ENCODE peak calls at places on chromosomes 1 and 21, in nine cellular contexts. One of them, this sample, is unnamed.

GRCh38 chr1:113874017-113874879 is 2.7 kb upstream of the PTPN22 start:
- DNase-seq in amniotic epithelial cell: peak; percentile 90
- DNase-seq in T-cell: no peak
- DNase-seq in NCI-H1436 treated with DMSO at 0.1 percent for 48 hours: no peak
- DNase-seq in stimulated activated effector memory CD8-positive, alpha-beta T cell treated with anti-CD3 and anti-CD28 coated beads, Interleukin-12 subunit alpha, Interleukin-12 subunit beta, amount 100 ng/mL, for 72 hours: no peak
- DNase-seq in CMK: peak; percentile 18
- DNase-seq in RWPE1: peak; percentile 8
- DNase-seq in H54: no peak
- DNase-seq in GM23338: peak; percentile 55
- DNase-seq in this sample: no peak

GRCh38 chr1:206895320-206895719 is 1.9 kb upstream of the IL24 start:
- DNase-seq in amniotic epithelial cell: no peak
- DNase-seq in T-cell: no peak
- DNase-seq in NCI-H1436 treated with DMSO at 0.1 percent for 48 hours: no peak
- DNase-seq in stimulated activated effector memory CD8-positive, alpha-beta T cell treated with anti-CD3 and anti-CD28 coated beads, Interleukin-12 subunit alpha, Interleukin-12 subunit beta, amount 100 ng/mL, for 72 hours: no peak
- DNase-seq in CMK: no peak
- DNase-seq in RWPE1: peak; percentile 96
- DNase-seq in H54: no peak
- DNase-seq in GM23338: no peak
- DNase-seq in this sample: no peak

GRCh38 chr1:107964397-107965111 is 426 bp downstream of the VAV3 start:
- DNase-seq in amniotic epithelial cell: no peak
- DNase-seq in T-cell: peak; percentile 12
- DNase-seq in NCI-H1436 treated with DMSO at 0.1 percent for 48 hours: no peak
- DNase-seq in stimulated activated effector memory CD8-positive, alpha-beta T cell treated with anti-CD3 and anti-CD28 coated beads, Interleukin-12 subunit alpha, Interleukin-12 subunit beta, amount 100 ng/mL, for 72 hours: peak; percentile 73
- DNase-seq in CMK: no peak
- DNase-seq in RWPE1: peak; percentile 34
- DNase-seq in H54: no peak
- DNase-seq in GM23338: peak; percentile 81
- DNase-seq in this sample: no peak

GRCh38 chr21:25708467-25709065 is 26.1 kb downstream of the ATP5PF start:
- DNase-seq in amniotic epithelial cell: peak; percentile 35
- DNase-seq in T-cell: peak; percentile 41
- DNase-seq in NCI-H1436 treated with DMSO at 0.1 percent for 48 hours: no peak
- DNase-seq in stimulated activated effector memory CD8-positive, alpha-beta T cell treated with anti-CD3 and anti-CD28 coated beads, Interleukin-12 subunit alpha, Interleukin-12 subunit beta, amount 100 ng/mL, for 72 hours: peak; percentile 62
- DNase-seq in CMK: peak; percentile 45
- DNase-seq in RWPE1: peak; percentile 33
- DNase-seq in H54: no peak
- DNase-seq in GM23338: peak; percentile 58
- DNase-seq in this sample: peak; percentile 14

GRCh38 chr1:47207811-47208373 is 18.1 kb upstream of the PDZK1IP1 start:
- DNase-seq in amniotic epithelial cell: no peak
- DNase-seq in T-cell: no peak
- DNase-seq in NCI-H1436 treated with DMSO at 0.1 percent for 48 hours: no peak
- DNase-seq in stimulated activated effector memory CD8-positive, alpha-beta T cell treated with anti-CD3 and anti-CD28 coated beads, Interleukin-12 subunit alpha, Interleukin-12 subunit beta, amount 100 ng/mL, for 72 hours: no peak
- DNase-seq in CMK: no peak
- DNase-seq in RWPE1: no peak
- DNase-seq in H54: no peak
- DNase-seq in GM23338: no peak
- DNase-seq in this sample: no peak

GRCh38 chr1:214552174-214552608 is 789 bp upstream of the PTPN14 start:
- DNase-seq in amniotic epithelial cell: peak; percentile 54
- DNase-seq in T-cell: no peak
- DNase-seq in NCI-H1436 treated with DMSO at 0.1 percent for 48 hours: no peak
- DNase-seq in stimulated activated effector memory CD8-positive, alpha-beta T cell treated with anti-CD3 and anti-CD28 coated beads, Interleukin-12 subunit alpha, Interleukin-12 subunit beta, amount 100 ng/mL, for 72 hours: no peak
- DNase-seq in CMK: no peak
- DNase-seq in RWPE1: peak; percentile 90
- DNase-seq in H54: peak; percentile 75
- DNase-seq in GM23338: peak; percentile 97
- DNase-seq in this sample: no peak

GRCh38 chr21:16198546-16198945 is 468.8 kb downstream of the USP25 start:
- DNase-seq in amniotic epithelial cell: no peak
- DNase-seq in T-cell: no peak
- DNase-seq in NCI-H1436 treated with DMSO at 0.1 percent for 48 hours: no peak
- DNase-seq in stimulated activated effector memory CD8-positive, alpha-beta T cell treated with anti-CD3 and anti-CD28 coated beads, Interleukin-12 subunit alpha, Interleukin-12 subunit beta, amount 100 ng/mL, for 72 hours: no peak
- DNase-seq in CMK: no peak
- DNase-seq in RWPE1: no peak
- DNase-seq in H54: no peak
- DNase-seq in GM23338: no peak
- DNase-seq in this sample: no peak

GRCh38 chr21:42039911-42040351 is 29.8 kb upstream of the ZBTB21 start:
- DNase-seq in amniotic epithelial cell: peak; percentile 61
- DNase-seq in T-cell: no peak
- DNase-seq in NCI-H1436 treated with DMSO at 0.1 percent for 48 hours: no peak
- DNase-seq in stimulated activated effector memory CD8-positive, alpha-beta T cell treated with anti-CD3 and anti-CD28 coated beads, Interleukin-12 subunit alpha, Interleukin-12 subunit beta, amount 100 ng/mL, for 72 hours: no peak
- DNase-seq in CMK: no peak
- DNase-seq in RWPE1: no peak
- DNase-seq in H54: peak; percentile 13
- DNase-seq in GM23338: no peak
- DNase-seq in this sample: no peak

GRCh38 chr1:116501041-116501869 is 69.6 kb downstream of the CD58 start:
- DNase-seq in amniotic epithelial cell: no peak
- DNase-seq in T-cell: no peak
- DNase-seq in NCI-H1436 treated with DMSO at 0.1 percent for 48 hours: no peak
- DNase-seq in stimulated activated effector memory CD8-positive, alpha-beta T cell treated with anti-CD3 and anti-CD28 coated beads, Interleukin-12 subunit alpha, Interleukin-12 subunit beta, amount 100 ng/mL, for 72 hours: no peak
- DNase-seq in CMK: no peak
- DNase-seq in RWPE1: no peak
- DNase-seq in H54: no peak
- DNase-seq in GM23338: no peak
- DNase-seq in this sample: no peak

GRCh38 chr1:165826565-165826964 is 849 bp upstream of the UCK2 start:
- DNase-seq in amniotic epithelial cell: no peak
- DNase-seq in T-cell: no peak
- DNase-seq in NCI-H1436 treated with DMSO at 0.1 percent for 48 hours: no peak
- DNase-seq in stimulated activated effector memory CD8-positive, alpha-beta T cell treated with anti-CD3 and anti-CD28 coated beads, Interleukin-12 subunit alpha, Interleukin-12 subunit beta, amount 100 ng/mL, for 72 hours: no peak
- DNase-seq in CMK: no peak
- DNase-seq in RWPE1: no peak
- DNase-seq in H54: no peak
- DNase-seq in GM23338: no peak
- DNase-seq in this sample: no peak

GRCh38 chr1:1434131-1434811 is 1.2 kb upstream of the VWA1 start:
- DNase-seq in amniotic epithelial cell: no peak
- DNase-seq in T-cell: no peak
- DNase-seq in NCI-H1436 treated with DMSO at 0.1 percent for 48 hours: no peak
- DNase-seq in stimulated activated effector memory CD8-positive, alpha-beta T cell treated with anti-CD3 and anti-CD28 coated beads, Interleukin-12 subunit alpha, Interleukin-12 subunit beta, amount 100 ng/mL, for 72 hours: no peak
- DNase-seq in CMK: no peak
- DNase-seq in RWPE1: no peak
- DNase-seq in H54: no peak
- DNase-seq in GM23338: peak; percentile 72
- DNase-seq in this sample: no peak

GRCh38 chr21:16116798-16117197 is 387.0 kb downstream of the USP25 start:
- DNase-seq in amniotic epithelial cell: peak; percentile 56
- DNase-seq in T-cell: no peak
- DNase-seq in NCI-H1436 treated with DMSO at 0.1 percent for 48 hours: no peak
- DNase-seq in stimulated activated effector memory CD8-positive, alpha-beta T cell treated with anti-CD3 and anti-CD28 coated beads, Interleukin-12 subunit alpha, Interleukin-12 subunit beta, amount 100 ng/mL, for 72 hours: no peak
- DNase-seq in CMK: no peak
- DNase-seq in RWPE1: no peak
- DNase-seq in H54: no peak
- DNase-seq in GM23338: no peak
- DNase-seq in this sample: no peak

GRCh38 chr1:174534789-174535188 is 87.0 kb downstream of the GPR52 start:
- DNase-seq in amniotic epithelial cell: peak; percentile 51
- DNase-seq in T-cell: no peak
- DNase-seq in NCI-H1436 treated with DMSO at 0.1 percent for 48 hours: no peak
- DNase-seq in stimulated activated effector memory CD8-positive, alpha-beta T cell treated with anti-CD3 and anti-CD28 coated beads, Interleukin-12 subunit alpha, Interleukin-12 subunit beta, amount 100 ng/mL, for 72 hours: no peak
- DNase-seq in CMK: no peak
- DNase-seq in RWPE1: peak; percentile 9
- DNase-seq in H54: no peak
- DNase-seq in GM23338: no peak
- DNase-seq in this sample: no peak

GRCh38 chr1:10514490-10515235 is 39.9 kb downstream of the PEX14 start:
- DNase-seq in amniotic epithelial cell: peak; percentile 23
- DNase-seq in T-cell: no peak
- DNase-seq in NCI-H1436 treated with DMSO at 0.1 percent for 48 hours: peak; percentile 14
- DNase-seq in stimulated activated effector memory CD8-positive, alpha-beta T cell treated with anti-CD3 and anti-CD28 coated beads, Interleukin-12 subunit alpha, Interleukin-12 subunit beta, amount 100 ng/mL, for 72 hours: no peak
- DNase-seq in CMK: no peak
- DNase-seq in RWPE1: peak; percentile 36
- DNase-seq in H54: no peak
- DNase-seq in GM23338: peak; percentile 83
- DNase-seq in this sample: no peak

GRCh38 chr1:224719716-224720115 is 103.6 kb downstream of the CNIH3 start:
- DNase-seq in amniotic epithelial cell: no peak
- DNase-seq in T-cell: no peak
- DNase-seq in NCI-H1436 treated with DMSO at 0.1 percent for 48 hours: no peak
- DNase-seq in stimulated activated effector memory CD8-positive, alpha-beta T cell treated with anti-CD3 and anti-CD28 coated beads, Interleukin-12 subunit alpha, Interleukin-12 subunit beta, amount 100 ng/mL, for 72 hours: no peak
- DNase-seq in CMK: no peak
- DNase-seq in RWPE1: no peak
- DNase-seq in H54: no peak
- DNase-seq in GM23338: no peak
- DNase-seq in this sample: no peak

GRCh38 chr1:169514566-169515270 is 29.0 kb upstream of the SLC19A2 start:
- DNase-seq in amniotic epithelial cell: no peak
- DNase-seq in T-cell: no peak
- DNase-seq in NCI-H1436 treated with DMSO at 0.1 percent for 48 hours: no peak
- DNase-seq in stimulated activated effector memory CD8-positive, alpha-beta T cell treated with anti-CD3 and anti-CD28 coated beads, Interleukin-12 subunit alpha, Interleukin-12 subunit beta, amount 100 ng/mL, for 72 hours: no peak
- DNase-seq in CMK: no peak
- DNase-seq in RWPE1: no peak
- DNase-seq in H54: no peak
- DNase-seq in GM23338: no peak
- DNase-seq in this sample: no peak

GRCh38 chr1:173864179-173864867 is 3.5 kb downstream of the GAS5 start:
- DNase-seq in amniotic epithelial cell: peak; percentile 50
- DNase-seq in T-cell: no peak
- DNase-seq in NCI-H1436 treated with DMSO at 0.1 percent for 48 hours: no peak
- DNase-seq in stimulated activated effector memory CD8-positive, alpha-beta T cell treated with anti-CD3 and anti-CD28 coated beads, Interleukin-12 subunit alpha, Interleukin-12 subunit beta, amount 100 ng/mL, for 72 hours: no peak
- DNase-seq in CMK: peak; percentile 68
- DNase-seq in RWPE1: no peak
- DNase-seq in H54: no peak
- DNase-seq in GM23338: no peak
- DNase-seq in this sample: no peak

GRCh38 chr1:22841754-22842370 is 130.8 kb downstream of the LACTBL1 start:
- DNase-seq in amniotic epithelial cell: no peak
- DNase-seq in T-cell: no peak
- DNase-seq in NCI-H1436 treated with DMSO at 0.1 percent for 48 hours: no peak
- DNase-seq in stimulated activated effector memory CD8-positive, alpha-beta T cell treated with anti-CD3 and anti-CD28 coated beads, Interleukin-12 subunit alpha, Interleukin-12 subunit beta, amount 100 ng/mL, for 72 hours: no peak
- DNase-seq in CMK: no peak
- DNase-seq in RWPE1: no peak
- DNase-seq in H54: no peak
- DNase-seq in GM23338: no peak
- DNase-seq in this sample: no peak

GRCh38 chr1:206600527-206600926 is 11.7 kb downstream of the EIF2D start:
- DNase-seq in amniotic epithelial cell: peak; percentile 65
- DNase-seq in T-cell: no peak
- DNase-seq in NCI-H1436 treated with DMSO at 0.1 percent for 48 hours: no peak
- DNase-seq in stimulated activated effector memory CD8-positive, alpha-beta T cell treated with anti-CD3 and anti-CD28 coated beads, Interleukin-12 subunit alpha, Interleukin-12 subunit beta, amount 100 ng/mL, for 72 hours: no peak
- DNase-seq in CMK: no peak
- DNase-seq in RWPE1: no peak
- DNase-seq in H54: no peak
- DNase-seq in GM23338: no peak
- DNase-seq in this sample: no peak

GRCh38 chr1:33368431-33368830 is 47.5 kb upstream of the A3GALT2 start:
- DNase-seq in amniotic epithelial cell: no peak
- DNase-seq in T-cell: no peak
- DNase-seq in NCI-H1436 treated with DMSO at 0.1 percent for 48 hours: no peak
- DNase-seq in stimulated activated effector memory CD8-positive, alpha-beta T cell treated with anti-CD3 and anti-CD28 coated beads, Interleukin-12 subunit alpha, Interleukin-12 subunit beta, amount 100 ng/mL, for 72 hours: no peak
- DNase-seq in CMK: no peak
- DNase-seq in RWPE1: no peak
- DNase-seq in H54: no peak
- DNase-seq in GM23338: no peak
- DNase-seq in this sample: no peak

GRCh38 chr1:169483500-169483966 is 2.2 kb downstream of the SLC19A2 start:
- DNase-seq in amniotic epithelial cell: peak; percentile 67
- DNase-seq in T-cell: no peak
- DNase-seq in NCI-H1436 treated with DMSO at 0.1 percent for 48 hours: no peak
- DNase-seq in stimulated activated effector memory CD8-positive, alpha-beta T cell treated with anti-CD3 and anti-CD28 coated beads, Interleukin-12 subunit alpha, Interleukin-12 subunit beta, amount 100 ng/mL, for 72 hours: no peak
- DNase-seq in CMK: no peak
- DNase-seq in RWPE1: no peak
- DNase-seq in H54: no peak
- DNase-seq in GM23338: no peak
- DNase-seq in this sample: no peak

GRCh38 chr1:39507230-39507928 is 15.9 kb downstream of the BMP8A start:
- DNase-seq in amniotic epithelial cell: no peak
- DNase-seq in T-cell: no peak
- DNase-seq in NCI-H1436 treated with DMSO at 0.1 percent for 48 hours: no peak
- DNase-seq in stimulated activated effector memory CD8-positive, alpha-beta T cell treated with anti-CD3 and anti-CD28 coated beads, Interleukin-12 subunit alpha, Interleukin-12 subunit beta, amount 100 ng/mL, for 72 hours: no peak
- DNase-seq in CMK: no peak
- DNase-seq in RWPE1: no peak
- DNase-seq in H54: no peak
- DNase-seq in GM23338: peak; percentile 77
- DNase-seq in this sample: no peak

GRCh38 chr21:25909341-25909740 is 174.6 kb downstream of the GABPA start:
- DNase-seq in amniotic epithelial cell: no peak
- DNase-seq in T-cell: no peak
- DNase-seq in NCI-H1436 treated with DMSO at 0.1 percent for 48 hours: no peak
- DNase-seq in stimulated activated effector memory CD8-positive, alpha-beta T cell treated with anti-CD3 and anti-CD28 coated beads, Interleukin-12 subunit alpha, Interleukin-12 subunit beta, amount 100 ng/mL, for 72 hours: no peak
- DNase-seq in CMK: no peak
- DNase-seq in RWPE1: no peak
- DNase-seq in H54: no peak
- DNase-seq in GM23338: no peak
- DNase-seq in this sample: no peak

GRCh38 chr1:205667909-205668643 is 12.2 kb downstream of the SLC45A3 start:
- DNase-seq in amniotic epithelial cell: no peak
- DNase-seq in T-cell: no peak
- DNase-seq in NCI-H1436 treated with DMSO at 0.1 percent for 48 hours: no peak
- DNase-seq in stimulated activated effector memory CD8-positive, alpha-beta T cell treated with anti-CD3 and anti-CD28 coated beads, Interleukin-12 subunit alpha, Interleukin-12 subunit beta, amount 100 ng/mL, for 72 hours: no peak
- DNase-seq in CMK: no peak
- DNase-seq in RWPE1: no peak
- DNase-seq in H54: no peak
- DNase-seq in GM23338: no peak
- DNase-seq in this sample: no peak